ENCODE peak calls at places on chromosome 20, in nine cellular contexts. One of them, this sample, is unnamed.

GRCh38 chr20:17557675-17558006 is 12.2 kb upstream of the DSTN start:
- DNase-seq in spleen: no peak
- DNase-seq in left lung: no peak
- DNase-seq in PC-3: peak
- DNase-seq in heart left ventricle: no peak
- DNase-seq in lower lobe of right lung: no peak
- DNase-seq in keratinocyte: no peak
- DNase-seq in pancreas: no peak
- DNase-seq in fibroblast of the aortic adventitia: peak
- DNase-seq in this sample: peak

GRCh38 chr20:31712564-31713311 is 9.9 kb downstream of the BCL2L1 start:
- DNase-seq in spleen: peak
- DNase-seq in left lung: peak
- DNase-seq in PC-3: peak
- DNase-seq in heart left ventricle: peak
- DNase-seq in lower lobe of right lung: peak
- DNase-seq in keratinocyte: peak
- DNase-seq in pancreas: no peak
- DNase-seq in fibroblast of the aortic adventitia: peak
- DNase-seq in this sample: peak

GRCh38 chr20:45340951-45341350 is 7.3 kb downstream of the SDC4 start:
- DNase-seq in spleen: no peak
- DNase-seq in left lung: no peak
- DNase-seq in PC-3: no peak
- DNase-seq in heart left ventricle: no peak
- DNase-seq in lower lobe of right lung: no peak
- DNase-seq in keratinocyte: no peak
- DNase-seq in pancreas: no peak
- DNase-seq in fibroblast of the aortic adventitia: no peak
- DNase-seq in this sample: no peak

GRCh38 chr20:11204926-11205768 is 531.3 kb upstream of the JAG1 start:
- DNase-seq in spleen: no peak
- DNase-seq in left lung: no peak
- DNase-seq in PC-3: peak
- DNase-seq in heart left ventricle: peak
- DNase-seq in lower lobe of right lung: peak
- DNase-seq in keratinocyte: peak
- DNase-seq in pancreas: no peak
- DNase-seq in fibroblast of the aortic adventitia: peak
- DNase-seq in this sample: peak

GRCh38 chr20:49851234-49851755 is 38.7 kb downstream of the SLC9A8 start:
- DNase-seq in spleen: no peak
- DNase-seq in left lung: peak
- DNase-seq in PC-3: no peak
- DNase-seq in heart left ventricle: peak
- DNase-seq in lower lobe of right lung: no peak
- DNase-seq in keratinocyte: no peak
- DNase-seq in pancreas: no peak
- DNase-seq in fibroblast of the aortic adventitia: no peak
- DNase-seq in this sample: no peak

GRCh38 chr20:60046011-60046413 is 87.8 kb downstream of the CDH26 start:
- DNase-seq in spleen: no peak
- DNase-seq in left lung: no peak
- DNase-seq in PC-3: no peak
- DNase-seq in heart left ventricle: no peak
- DNase-seq in lower lobe of right lung: no peak
- DNase-seq in keratinocyte: no peak
- DNase-seq in pancreas: no peak
- DNase-seq in fibroblast of the aortic adventitia: peak
- DNase-seq in this sample: peak

GRCh38 chr20:45861157-45862075 is 4.0 kb downstream of the ZSWIM3 start:
- DNase-seq in spleen: no peak
- DNase-seq in left lung: no peak
- DNase-seq in PC-3: no peak
- DNase-seq in heart left ventricle: no peak
- DNase-seq in lower lobe of right lung: no peak
- DNase-seq in keratinocyte: no peak
- DNase-seq in pancreas: no peak
- DNase-seq in fibroblast of the aortic adventitia: no peak
- DNase-seq in this sample: peak

GRCh38 chr20:58900292-58900931 is 47.9 kb downstream of the GNAS start:
- DNase-seq in spleen: no peak
- DNase-seq in left lung: no peak
- DNase-seq in PC-3: no peak
- DNase-seq in heart left ventricle: no peak
- DNase-seq in lower lobe of right lung: no peak
- DNase-seq in keratinocyte: no peak
- DNase-seq in pancreas: no peak
- DNase-seq in fibroblast of the aortic adventitia: no peak
- DNase-seq in this sample: peak

GRCh38 chr20:44247131-44247571 is at the start of gene GDAP1L1:
- DNase-seq in spleen: no peak
- DNase-seq in left lung: no peak
- DNase-seq in PC-3: no peak
- DNase-seq in heart left ventricle: peak
- DNase-seq in lower lobe of right lung: no peak
- DNase-seq in keratinocyte: no peak
- DNase-seq in pancreas: no peak
- DNase-seq in fibroblast of the aortic adventitia: no peak
- DNase-seq in this sample: no peak

GRCh38 chr20:45819466-45819865 is 7.0 kb downstream of the UBE2C start:
- DNase-seq in spleen: no peak
- DNase-seq in left lung: no peak
- DNase-seq in PC-3: no peak
- DNase-seq in heart left ventricle: no peak
- DNase-seq in lower lobe of right lung: no peak
- DNase-seq in keratinocyte: no peak
- DNase-seq in pancreas: no peak
- DNase-seq in fibroblast of the aortic adventitia: no peak
- DNase-seq in this sample: no peak

GRCh38 chr20:48846516-48847492 is 19.0 kb upstream of the PREX1 start:
- DNase-seq in spleen: no peak
- DNase-seq in left lung: no peak
- DNase-seq in PC-3: no peak
- DNase-seq in heart left ventricle: peak
- DNase-seq in lower lobe of right lung: no peak
- DNase-seq in keratinocyte: no peak
- DNase-seq in pancreas: no peak
- DNase-seq in fibroblast of the aortic adventitia: peak
- DNase-seq in this sample: no peak

GRCh38 chr20:44897133-44897532 is 11.6 kb downstream of the YWHAB start:
- DNase-seq in spleen: no peak
- DNase-seq in left lung: no peak
- DNase-seq in PC-3: no peak
- DNase-seq in heart left ventricle: no peak
- DNase-seq in lower lobe of right lung: no peak
- DNase-seq in keratinocyte: no peak
- DNase-seq in pancreas: no peak
- DNase-seq in fibroblast of the aortic adventitia: no peak
- DNase-seq in this sample: no peak

GRCh38 chr20:4666001-4666470 is 55.7 kb upstream of the PRND start:
- DNase-seq in spleen: no peak
- DNase-seq in left lung: no peak
- DNase-seq in PC-3: peak
- DNase-seq in heart left ventricle: no peak
- DNase-seq in lower lobe of right lung: no peak
- DNase-seq in keratinocyte: peak
- DNase-seq in pancreas: no peak
- DNase-seq in fibroblast of the aortic adventitia: peak
- DNase-seq in this sample: peak

GRCh38 chr20:43305749-43306148 is 116.0 kb upstream of the PTPRT start:
- DNase-seq in spleen: no peak
- DNase-seq in left lung: no peak
- DNase-seq in PC-3: no peak
- DNase-seq in heart left ventricle: no peak
- DNase-seq in lower lobe of right lung: no peak
- DNase-seq in keratinocyte: no peak
- DNase-seq in pancreas: no peak
- DNase-seq in fibroblast of the aortic adventitia: no peak
- DNase-seq in this sample: no peak

GRCh38 chr20:51206032-51206662 is 183.2 kb upstream of the KCNG1 start:
- DNase-seq in spleen: no peak
- DNase-seq in left lung: no peak
- DNase-seq in PC-3: no peak
- DNase-seq in heart left ventricle: no peak
- DNase-seq in lower lobe of right lung: no peak
- DNase-seq in keratinocyte: no peak
- DNase-seq in pancreas: no peak
- DNase-seq in fibroblast of the aortic adventitia: no peak
- DNase-seq in this sample: no peak

GRCh38 chr20:34546751-34547181 is 11.8 kb upstream of the MAP1LC3A start:
- DNase-seq in spleen: no peak
- DNase-seq in left lung: no peak
- DNase-seq in PC-3: no peak
- DNase-seq in heart left ventricle: no peak
- DNase-seq in lower lobe of right lung: no peak
- DNase-seq in keratinocyte: no peak
- DNase-seq in pancreas: no peak
- DNase-seq in fibroblast of the aortic adventitia: no peak
- DNase-seq in this sample: no peak

DNA sequence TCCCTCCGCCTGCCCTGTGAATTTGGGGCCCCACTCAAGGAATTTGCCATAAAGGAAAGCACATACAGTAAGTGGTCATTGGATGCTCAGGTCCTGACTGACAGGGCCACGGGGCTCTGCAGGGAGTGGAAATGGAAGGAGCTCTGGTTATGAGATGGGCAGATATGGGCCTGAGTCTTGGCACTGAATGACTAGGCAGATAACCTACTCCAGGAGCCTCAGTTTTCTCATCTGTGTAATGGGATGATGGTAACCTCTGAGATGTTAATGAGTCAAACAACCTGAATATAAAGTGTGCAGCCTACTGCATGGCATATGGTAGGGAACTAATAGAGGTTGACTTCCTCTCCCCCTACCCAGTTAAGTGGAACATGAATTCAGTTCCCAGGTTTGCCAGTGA is 56.4 kb upstream of the NAA20 start:
- DNase-seq in spleen: no peak
- DNase-seq in left lung: no peak
- DNase-seq in PC-3: no peak
- DNase-seq in heart left ventricle: no peak
- DNase-seq in lower lobe of right lung: no peak
- DNase-seq in keratinocyte: no peak
- DNase-seq in pancreas: no peak
- DNase-seq in fibroblast of the aortic adventitia: no peak
- DNase-seq in this sample: no peak
- TF ChIP-seq CTCF in spleen: no peak
- TF ChIP-seq CTCF in left lung: no peak
- TF ChIP-seq CTCF in PC-3: no peak
- TF ChIP-seq CTCF in heart left ventricle: no peak
- TF ChIP-seq CTCF in lower lobe of right lung: no peak
- TF ChIP-seq CTCF in keratinocyte: no peak
- TF ChIP-seq CTCF in pancreas: no peak
- TF ChIP-seq CTCF in fibroblast of the aortic adventitia: no peak
- TF ChIP-seq CTCF in this sample: no peak

GRCh38 chr20:25252226-25252625 is 4.3 kb downstream of the PYGB start:
- DNase-seq in spleen: no peak
- DNase-seq in left lung: no peak
- DNase-seq in PC-3: no peak
- DNase-seq in heart left ventricle: no peak
- DNase-seq in lower lobe of right lung: no peak
- DNase-seq in keratinocyte: no peak
- DNase-seq in pancreas: no peak
- DNase-seq in fibroblast of the aortic adventitia: no peak
- DNase-seq in this sample: no peak

GRCh38 chr20:25252686-25253421 is 5.0 kb downstream of the PYGB start:
- DNase-seq in spleen: no peak
- DNase-seq in left lung: no peak
- DNase-seq in PC-3: peak
- DNase-seq in heart left ventricle: no peak
- DNase-seq in lower lobe of right lung: no peak
- DNase-seq in keratinocyte: no peak
- DNase-seq in pancreas: no peak
- DNase-seq in fibroblast of the aortic adventitia: no peak
- DNase-seq in this sample: no peak

GRCh38 chr20:25254571-25254970 is 6.7 kb downstream of the PYGB start:
- DNase-seq in spleen: no peak
- DNase-seq in left lung: no peak
- DNase-seq in PC-3: no peak
- DNase-seq in heart left ventricle: no peak
- DNase-seq in lower lobe of right lung: no peak
- DNase-seq in keratinocyte: no peak
- DNase-seq in pancreas: no peak
- DNase-seq in fibroblast of the aortic adventitia: no peak
- DNase-seq in this sample: no peak

GRCh38 chr20:25254986-25255680 is 7.2 kb downstream of the PYGB start:
- DNase-seq in spleen: no peak
- DNase-seq in left lung: peak
- DNase-seq in PC-3: no peak
- DNase-seq in heart left ventricle: peak
- DNase-seq in lower lobe of right lung: peak
- DNase-seq in keratinocyte: no peak
- DNase-seq in pancreas: no peak
- DNase-seq in fibroblast of the aortic adventitia: no peak
- DNase-seq in this sample: peak

GRCh38 chr20:25253606-25254275 is 5.9 kb downstream of the PYGB start:
- DNase-seq in spleen: no peak
- DNase-seq in left lung: no peak
- DNase-seq in PC-3: no peak
- DNase-seq in heart left ventricle: no peak
- DNase-seq in lower lobe of right lung: no peak
- DNase-seq in keratinocyte: no peak
- DNase-seq in pancreas: no peak
- DNase-seq in fibroblast of the aortic adventitia: no peak
- DNase-seq in this sample: peak
- H3K4me3 ChIP-seq in spleen: no peak
- H3K4me3 ChIP-seq in left lung: no peak
- H3K4me3 ChIP-seq in PC-3: no peak
- H3K4me3 ChIP-seq in heart left ventricle: no peak
- H3K4me3 ChIP-seq in lower lobe of right lung: no peak
- H3K4me3 ChIP-seq in keratinocyte: no peak
- H3K4me3 ChIP-seq in pancreas: no peak
- H3K4me3 ChIP-seq in fibroblast of the aortic adventitia: no peak
- H3K4me3 ChIP-seq in this sample: no peak

GRCh38 chr20:53381568-53382262 is 211.9 kb downstream of the ZNF217 start:
- DNase-seq in spleen: no peak
- DNase-seq in left lung: no peak
- DNase-seq in PC-3: peak
- DNase-seq in heart left ventricle: no peak
- DNase-seq in lower lobe of right lung: no peak
- DNase-seq in keratinocyte: no peak
- DNase-seq in pancreas: no peak
- DNase-seq in fibroblast of the aortic adventitia: no peak
- DNase-seq in this sample: no peak
- TF ChIP-seq CTCF in spleen: no peak
- TF ChIP-seq CTCF in left lung: no peak
- TF ChIP-seq CTCF in PC-3: peak
- TF ChIP-seq CTCF in heart left ventricle: no peak
- TF ChIP-seq CTCF in lower lobe of right lung: no peak
- TF ChIP-seq CTCF in keratinocyte: no peak
- TF ChIP-seq CTCF in pancreas: no peak
- TF ChIP-seq CTCF in fibroblast of the aortic adventitia: no peak
- TF ChIP-seq CTCF in this sample: no peak

DNA sequence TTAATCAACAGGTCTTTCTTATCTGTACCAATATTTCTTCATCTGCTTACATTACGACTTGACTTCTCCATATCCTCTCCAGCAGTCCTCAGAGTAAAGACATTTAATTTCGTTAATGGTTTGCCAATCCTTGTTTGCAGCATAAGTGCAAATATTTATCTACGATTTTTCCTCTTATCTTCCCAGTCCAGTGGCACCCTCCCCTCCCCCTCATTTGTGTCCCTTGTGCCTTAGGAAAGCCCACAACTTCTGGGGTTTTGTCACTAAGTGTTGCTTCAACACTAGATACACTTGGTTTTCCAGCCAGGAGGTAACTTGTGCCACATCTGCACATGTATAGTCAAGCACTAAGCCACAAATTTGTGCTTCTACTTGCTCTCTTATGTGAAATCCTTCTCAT is 327.2 kb downstream of the CBLN4 start:
- DNase-seq in spleen: no peak
- DNase-seq in left lung: no peak
- DNase-seq in PC-3: no peak
- DNase-seq in heart left ventricle: no peak
- DNase-seq in lower lobe of right lung: no peak
- DNase-seq in keratinocyte: no peak
- DNase-seq in pancreas: no peak
- DNase-seq in fibroblast of the aortic adventitia: no peak
- DNase-seq in this sample: no peak
- H3K4me3 ChIP-seq in spleen: no peak
- H3K4me3 ChIP-seq in left lung: no peak
- H3K4me3 ChIP-seq in PC-3: no peak
- H3K4me3 ChIP-seq in heart left ventricle: no peak
- H3K4me3 ChIP-seq in lower lobe of right lung: no peak
- H3K4me3 ChIP-seq in keratinocyte: no peak
- H3K4me3 ChIP-seq in pancreas: no peak
- H3K4me3 ChIP-seq in fibroblast of the aortic adventitia: no peak
- H3K4me3 ChIP-seq in this sample: no peak

This sample was measured in fibroblast of villous mesenchyme.